ENCODE peak calls at places on chromosomes 5 and 9, in ten cellular contexts. Q is EL, W is substantia nigra, X is NCI-H2029 treated with DMSO at 0.1 percent for 48 hours, F is lower lobe of right lung, M is mammary epithelial cell, G is T-helper 9 cell, J is GM18507, U is SW 1271, E is astrocyte of the cerebellum. A is an unnamed sample.

GRCh38 chr5:78612227-78613150 is 36.1 kb downstream of the LHFPL2 start:
- DNase-seq in Q (no peak), W (no peak), X (no peak), F (no peak), M (no peak), G (no peak), J (no peak), U (no peak), E (no peak), A (no peak)

GRCh38 chr5:13569088-13569715 is 375.3 kb downstream of the DNAH5 start:
- DNase-seq in Q (no peak), W (no peak), X (no peak), F (no peak), M (no peak), G (no peak), J (no peak), U (no peak), E (no peak), A (no peak)

GRCh38 chr5:144162686-144163085 is 7.8 kb downstream of the YIPF5 start:
- DNase-seq in Q (no peak), W (no peak), X (no peak), F (no peak), M (no peak), G (no peak), J (no peak), U (no peak), E (no peak), A (no peak)

GRCh38 chr5:97563258-97563657 is 380.2 kb upstream of the RIOK2 start:
- DNase-seq in Q (no peak), W (no peak), X (no peak), F (no peak), M (no peak), G (no peak), J (no peak), U (no peak), E (no peak), A (no peak)

GRCh38 chr5:179185256-179186091 is 125.3 kb downstream of the ZNF354C start:
- DNase-seq in Q (no peak), W (no peak), X (no peak), F (peak), M (no peak), G (no peak), J (no peak), U (no peak), E (no peak), A (peak)

GRCh38 chr5:65834306-65834705 is 92.1 kb upstream of the ERBIN start:
- DNase-seq in Q (no peak), W (no peak), X (peak), F (no peak), M (no peak), G (no peak), J (no peak), U (no peak), E (no peak), A (no peak)

GRCh38 chr5:142106061-142106460 is 2.5 kb upstream of the NDFIP1 start:
- DNase-seq in Q (no peak), W (no peak), X (no peak), F (no peak), M (no peak), G (no peak), J (no peak), U (no peak), E (no peak), A (peak)

GRCh38 chr9:114989600-114990410 is 59.4 kb upstream of the TNFSF8 start:
- DNase-seq in Q (no peak), W (no peak), X (no peak), F (no peak), M (no peak), G (no peak), J (no peak), U (no peak), E (no peak), A (no peak)

GRCh38 chr5:52751137-52751536 is 36.6 kb upstream of the ITGA1 start:
- DNase-seq in Q (no peak), W (no peak), X (no peak), F (no peak), M (no peak), G (no peak), J (no peak), U (no peak), E (no peak), A (no peak)

GRCh38 chr5:36442796-36443195 is 141.1 kb upstream of the RANBP3L start:
- DNase-seq in Q (peak), W (no peak), X (no peak), F (no peak), M (peak), G (no peak), J (no peak), U (no peak), E (no peak), A (no peak)

GRCh38 chr5:172721455-172722308 is 49.3 kb downstream of the DUSP1 start:
- DNase-seq in Q (no peak), W (no peak), X (no peak), F (no peak), M (no peak), G (no peak), J (no peak), U (no peak), E (no peak), A (no peak)

GRCh38 chr5:26143259-26143658 is 895.1 kb downstream of the CDH9 start:
- DNase-seq in Q (no peak), W (no peak), X (no peak), F (no peak), M (no peak), G (no peak), J (no peak), U (no peak), E (no peak), A (no peak)

GRCh38 chr5:59661306-59661705 is 232.2 kb downstream of the PDE4D start:
- DNase-seq in Q (no peak), W (no peak), X (no peak), F (no peak), M (no peak), G (no peak), J (no peak), U (no peak), E (no peak), A (no peak)

GRCh38 chr5:131814990-131815389 is 18.2 kb upstream of the FNIP1 start:
- DNase-seq in Q (peak), W (no peak), X (no peak), F (no peak), M (peak), G (no peak), J (no peak), U (peak), E (peak), A (no peak)

GRCh38 chr5:175590471-175590881 is 67.4 kb upstream of the HRH2 start:
- DNase-seq in Q (peak), W (no peak), X (no peak), F (no peak), M (peak), G (no peak), J (no peak), U (peak), E (peak), A (no peak)

GRCh38 chr9:136322756-136323330 is 4.5 kb upstream of the GPSM1 start:
- DNase-seq in Q (no peak), W (no peak), X (no peak), F (no peak), M (no peak), G (no peak), J (no peak), U (no peak), E (no peak), A (no peak)

GRCh38 chr5:445591-445990 is 2.6 kb downstream of the EXOC3 start:
- DNase-seq in Q (no peak), W (no peak), X (no peak), F (no peak), M (no peak), G (no peak), J (no peak), U (no peak), E (no peak), A (no peak)

GRCh38 chr9:124257865-124258764 is at the start of gene NEK6:
- DNase-seq in Q (peak), W (peak), X (no peak), F (peak), M (peak), G (peak), J (peak), U (no peak), E (no peak), A (peak)

GRCh38 chr9:133981958-133982681 is 10.0 kb downstream of the VAV2 start:
- DNase-seq in Q (no peak), W (no peak), X (no peak), F (peak), M (no peak), G (no peak), J (no peak), U (no peak), E (no peak), A (no peak)

GRCh38 chr9:21695874-21696341 is 106.5 kb upstream of the MTAP start:
- DNase-seq in Q (no peak), W (no peak), X (no peak), F (peak), M (no peak), G (no peak), J (no peak), U (no peak), E (no peak), A (no peak)

GRCh38 chr9:27368317-27368985 is 71.5 kb upstream of the EQTN start:
- DNase-seq in Q (no peak), W (no peak), X (no peak), F (no peak), M (no peak), G (no peak), J (no peak), U (no peak), E (peak), A (no peak)

GRCh38 chr5:35849850-35850249 is 6.8 kb upstream of the IL7R start:
- DNase-seq in Q (no peak), W (no peak), X (no peak), F (no peak), M (no peak), G (no peak), J (no peak), U (no peak), E (no peak), A (no peak)

GRCh38 chr5:65121880-65122436 is 353.2 kb downstream of the CWC27 start:
- DNase-seq in Q (peak), W (no peak), X (no peak), F (no peak), M (peak), G (no peak), J (no peak), U (no peak), E (no peak), A (no peak)

GRCh38 chr9:104927216-104927911 is 591 bp downstream of the ABCA1 start:
- DNase-seq in Q (peak), W (peak), X (no peak), F (peak), M (peak), G (peak), J (no peak), U (no peak), E (no peak), A (peak)

GRCh38 chr9:127943746-127944145 is 6.1 kb upstream of the DPM2 start:
- DNase-seq in Q (peak), W (peak), X (peak), F (peak), M (peak), G (peak), J (peak), U (no peak), E (no peak), A (peak)

GRCh38 chr9:38689678-38690077 is 30.3 kb downstream of the FAM240B start:
- DNase-seq in Q (no peak), W (no peak), X (peak), F (no peak), M (no peak), G (no peak), J (no peak), U (no peak), E (peak), A (peak)

GRCh38 chr5:1279443-1280151 is 15.3 kb downstream of the TERT start:
- DNase-seq in Q (no peak), W (no peak), X (no peak), F (peak), M (no peak), G (no peak), J (no peak), U (no peak), E (no peak), A (peak)

GRCh38 chr5:82812575-82812974 is 264.6 kb downstream of the TMEM167A start:
- DNase-seq in Q (no peak), W (no peak), X (no peak), F (no peak), M (no peak), G (no peak), J (no peak), U (no peak), E (peak), A (no peak)

GRCh38 chr9:111896942-111897830 is 572 bp downstream of the UGCG start:
- DNase-seq in Q (peak), W (peak), X (no peak), F (peak), M (peak), G (peak), J (no peak), U (peak), E (no peak), A (peak)

GRCh38 chr5:120055858-120056257 is 408.2 kb upstream of the PRR16 start:
- DNase-seq in Q (peak), W (no peak), X (no peak), F (no peak), M (peak), G (no peak), J (no peak), U (peak), E (peak), A (no peak)

GRCh38 chr9:121156263-121156731 is 45.4 kb downstream of the RAB14 start:
- DNase-seq in Q (peak), W (no peak), X (no peak), F (no peak), M (peak), G (no peak), J (peak), U (no peak), E (peak), A (no peak)

GRCh38 chr5:128920345-128921215 is 44.7 kb upstream of the SLC27A6 start:
- DNase-seq in Q (peak), W (no peak), X (no peak), F (no peak), M (peak), G (no peak), J (no peak), U (no peak), E (peak), A (no peak)

GRCh38 chr9:127232833-127233549 is 31.6 kb upstream of the GARNL3 start:
- DNase-seq in Q (peak), W (no peak), X (no peak), F (no peak), M (no peak), G (no peak), J (no peak), U (no peak), E (no peak), A (no peak)

GRCh38 chr9:35661756-35662350 is 3.1 kb downstream of the ARHGEF39 start:
- DNase-seq in Q (no peak), W (no peak), X (no peak), F (no peak), M (no peak), G (peak), J (no peak), U (no peak), E (no peak), A (peak)

GRCh38 chr9:135501261-135502167 is 1.0 kb downstream of the MRPS2 start:
- DNase-seq in Q (no peak), W (no peak), X (no peak), F (peak), M (no peak), G (no peak), J (no peak), U (no peak), E (no peak), A (peak)